ENCODE peak calls at places on chromosomes 13 and 19, in eight cellular contexts. R, B, U, A, I, J, Q and Z are unnamed samples.

GRCh38 chr13:44211286-44211685 is 162.3 kb upstream of the SERP2 start:
- DNase-seq in Q (no peak), B (no peak), I (no peak), U (no peak), J (peak; percentile 53), R (no peak), A (no peak), Z (no peak)

GRCh38 chr13:78194904-78195639 is 276.4 kb upstream of the EDNRB start:
- DNase-seq in I (no peak), Q (no peak), J (no peak), R (peak; percentile 10), U (no peak), B (no peak), A (no peak), Z (peak; percentile 5)

GRCh38 chr19:55550321-55550650 is 4.9 kb upstream of the SBK3 start:
- DNase-seq in I (no peak), U (no peak), B (no peak), Q (no peak), J (no peak), R (no peak), A (no peak), Z (no peak)

GRCh38 chr13:99439850-99440604 is 61.2 kb upstream of the TM9SF2 start:
- DNase-seq in J (no peak), B (no peak), R (no peak), A (no peak), Q (no peak), U (no peak), I (no peak), Z (no peak)

GRCh38 chr13:73598021-73598712 is 536.0 kb downstream of the KLF12 start:
- DNase-seq in U (no peak), J (no peak), Q (no peak), A (no peak), B (no peak), R (no peak), I (no peak), Z (peak; percentile 24)

GRCh38 chr13:99963832-99964339 is 7.7 kb downstream of the ZIC5 start:
- DNase-seq in A (no peak), R (no peak), Q (no peak), J (no peak), I (no peak), B (no peak), U (no peak), Z (no peak)

GRCh38 chr19:6402834-6403608 is 10.1 kb upstream of the GTF2F1 start:
- DNase-seq in R (no peak), I (peak; percentile 53), A (no peak), B (no peak), U (no peak), J (peak; percentile 75), Q (no peak), Z (peak; percentile 16)

GRCh38 chr19:14146789-14147216 is 10.4 kb upstream of the ASF1B start:
- DNase-seq in U (peak; percentile 42), J (no peak), B (no peak), Q (no peak), I (no peak), R (peak; percentile 11), A (peak; percentile 59), Z (peak; percentile 46)

GRCh38 chr19:33461256-33462111 is 60.1 kb downstream of the PEPD start:
- DNase-seq in A (no peak), B (no peak), Q (no peak), R (no peak), U (no peak), I (no peak), J (no peak), Z (no peak)

GRCh38 chr19:38730470-38730730 is 13.9 kb downstream of the CAPN12 start:
- DNase-seq in U (no peak), Q (no peak), R (no peak), B (no peak), A (no peak), J (no peak), I (no peak), Z (no peak)

GRCh38 chr13:30224732-30225131 is 82.6 kb downstream of the KATNAL1 start:
- DNase-seq in R (no peak), I (no peak), A (peak; percentile 15), U (no peak), J (no peak), Q (no peak), B (no peak), Z (no peak)

GRCh38 chr19:50829801-50830200 is 3.6 kb downstream of the KLK15 start:
- DNase-seq in R (no peak), Q (no peak), B (no peak), U (no peak), I (no peak), J (no peak), A (no peak), Z (no peak)

GRCh38 chr19:41399525-41399924 is 1.9 kb downstream of the BCKDHA start:
- DNase-seq in R (no peak), J (no peak), U (no peak), B (no peak), A (no peak), I (no peak), Q (no peak), Z (no peak)

GRCh38 chr13:66618702-66619101 is 611.4 kb downstream of the PCDH9 start:
- DNase-seq in B (no peak), R (peak; percentile 7), I (no peak), A (peak; percentile 6), Q (no peak), J (no peak), U (no peak), Z (peak; percentile 4)